ENCODE peak calls at places on chromosomes 7 and 10, in seven cellular contexts. C is prostate gland, T is transverse colon, B is spleen, Q is HCT116, U is stomach, V is sigmoid colon. W is an unnamed sample.

GRCh38 chr7:28685660-28686417 is 272.3 kb downstream of the TRIL start:
- DNase-seq in B (peak), U (peak), C (peak), V (peak), Q (peak), T (peak), W (peak)

GRCh38 chr7:42869131-42870020 is 42.5 kb downstream of the C7orf25 start:
- DNase-seq in C (peak), V (no peak), U (no peak), T (no peak), Q (peak), B (no peak), W (no peak)

GRCh38 chr7:115340828-115341227 is 418.9 kb downstream of the MDFIC start:
- DNase-seq in V (no peak), C (no peak), T (no peak), Q (peak), U (no peak), B (no peak), W (no peak)

GRCh38 chr7:82375713-82376112 is 67.9 kb downstream of the CACNA2D1 start:
- DNase-seq in B (no peak), T (no peak), C (no peak), Q (no peak), U (no peak), V (no peak), W (no peak)

GRCh38 chr7:142800103-142800502 is 29.3 kb downstream of the PRSS2 start:
- DNase-seq in T (no peak), B (no peak), V (no peak), U (no peak), C (no peak), Q (no peak), W (no peak)

GRCh38 chr7:150800576-150801241 is at the start of gene TMEM176A:
- DNase-seq in U (no peak), Q (no peak), T (peak), V (no peak), B (no peak), C (no peak), W (no peak)

GRCh38 chr7:138244606-138245005 is 168.3 kb downstream of the AKR1D1 start:
- DNase-seq in V (no peak), B (no peak), T (no peak), Q (no peak), C (no peak), U (no peak), W (no peak)

GRCh38 chr7:3107228-3107763 is 63.6 kb upstream of the CARD11 start:
- DNase-seq in T (no peak), B (no peak), U (no peak), V (no peak), Q (no peak), C (no peak), W (peak)

GRCh38 chr7:10799475-10799874 is 174.2 kb upstream of the PHF14 start:
- DNase-seq in Q (no peak), V (no peak), B (no peak), U (no peak), T (no peak), C (no peak), W (no peak)

GRCh38 chr7:68511281-68511680 is 1087.0 kb upstream of the AUTS2 start:
- DNase-seq in T (no peak), U (no peak), C (no peak), V (no peak), Q (no peak), B (no peak), W (no peak)

GRCh38 chr10:113381906-113382562 is 170.8 kb upstream of the HABP2 start:
- DNase-seq in V (no peak), T (no peak), U (no peak), C (no peak), B (no peak), Q (no peak), W (no peak)

GRCh38 chr7:112080974-112081373 is 125.2 kb downstream of the DOCK4 start:
- DNase-seq in Q (no peak), V (no peak), B (no peak), C (no peak), U (no peak), T (no peak), W (no peak)

GRCh38 chr7:88095-88926 is 104.1 kb upstream of the FAM20C start:
- DNase-seq in U (no peak), B (no peak), C (no peak), V (peak), Q (no peak), T (no peak), W (no peak)

DNA sequence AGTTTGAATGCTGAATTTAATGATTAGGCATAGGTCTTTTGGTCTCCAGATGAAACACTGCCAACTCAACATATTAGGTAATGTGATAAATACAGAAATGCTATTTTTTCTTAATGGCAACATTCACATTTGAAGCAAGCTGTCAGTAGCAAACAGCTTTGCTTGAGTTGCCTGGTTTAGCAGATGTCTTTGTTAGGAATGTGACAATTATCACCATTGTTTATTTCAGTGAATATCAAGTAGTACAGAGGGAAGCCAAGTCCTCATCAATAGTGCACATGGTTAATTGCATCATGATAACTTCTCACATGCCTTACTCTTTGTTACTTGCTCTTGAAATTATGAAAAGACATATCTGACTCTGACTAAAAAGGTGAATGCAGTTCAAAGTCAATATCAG is 23.7 kb upstream of the SEPTIN7 start:
- DNase-seq in Q (no peak), B (no peak), C (no peak), T (no peak), U (no peak), V (no peak), W (no peak)
- TF ChIP-seq POLR2AphosphoS5 in Q (no peak), B (no peak), C (no peak), T (no peak), U (no peak), V (no peak), W (no peak)

DNA sequence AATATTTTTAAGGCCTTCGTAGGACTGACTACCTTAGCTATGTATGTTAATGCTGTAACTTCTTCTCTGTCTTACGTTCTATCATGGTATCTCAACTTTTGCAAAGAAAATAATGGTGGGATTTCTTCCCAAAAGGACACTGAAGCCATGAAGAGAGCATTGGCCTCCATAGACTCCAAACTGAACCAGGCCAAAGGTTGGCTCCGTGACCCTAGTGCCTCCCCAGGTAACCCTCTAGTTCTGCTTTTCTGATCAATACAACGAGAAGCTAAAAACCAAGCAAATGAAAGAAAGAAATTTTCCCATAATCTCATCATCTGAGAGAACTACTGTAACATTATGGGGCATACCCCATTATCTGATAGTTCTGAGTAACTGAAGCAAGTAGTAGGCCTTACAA is 68.3 kb downstream of the AP3M1 start:
- DNase-seq in B (no peak), V (no peak), Q (no peak), C (no peak), U (no peak), T (no peak), W (no peak)
- TF ChIP-seq POLR2A in B (no peak), V (no peak), Q (no peak), C (no peak), U (no peak), T (no peak), W (no peak)

GRCh38 chr10:127736222-127736914 is 617 bp upstream of the FOXI2 start:
- DNase-seq in Q (no peak), C (no peak), B (no peak), T (no peak), U (no peak), V (no peak), W (no peak)
- TF ChIP-seq POLR2AphosphoS5 in Q (no peak), C (no peak), B (no peak), T (no peak), U (no peak), V (no peak), W (no peak)

DNA sequence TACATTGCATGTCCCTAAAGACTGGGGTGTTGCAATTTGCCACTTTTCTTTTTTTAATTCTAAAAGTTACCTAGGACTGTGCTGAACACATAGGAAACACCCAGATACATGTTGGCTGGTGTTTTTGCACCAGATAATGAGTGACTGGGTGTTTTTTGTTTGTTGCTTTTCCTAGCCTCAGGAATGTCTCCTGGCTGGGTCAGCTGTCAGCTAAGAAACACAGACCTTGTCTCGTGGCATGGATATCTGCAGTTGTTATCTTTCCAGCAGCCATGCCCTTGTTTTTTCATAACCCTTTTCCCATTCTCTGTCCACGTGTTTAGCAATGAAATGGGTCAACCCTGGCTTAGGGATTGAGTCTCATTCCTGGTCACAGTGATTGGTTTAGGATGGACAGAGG is 433.9 kb upstream of the ZMIZ1 start:
- DNase-seq in C (no peak), V (no peak), Q (no peak), U (no peak), T (no peak), B (no peak), W (no peak)
- TF ChIP-seq POLR2A in C (no peak), V (no peak), Q (no peak), U (no peak), T (no peak), B (no peak), W (no peak)

GRCh38 chr7:4204530-4205165 is 477.4 kb upstream of the FOXK1 start:
- DNase-seq in V (no peak), B (peak), Q (no peak), C (no peak), T (no peak), U (no peak), W (no peak)
- TF ChIP-seq POLR2AphosphoS5 in V (no peak), B (no peak), Q (no peak), C (no peak), T (no peak), U (no peak), W (no peak)

DNA sequence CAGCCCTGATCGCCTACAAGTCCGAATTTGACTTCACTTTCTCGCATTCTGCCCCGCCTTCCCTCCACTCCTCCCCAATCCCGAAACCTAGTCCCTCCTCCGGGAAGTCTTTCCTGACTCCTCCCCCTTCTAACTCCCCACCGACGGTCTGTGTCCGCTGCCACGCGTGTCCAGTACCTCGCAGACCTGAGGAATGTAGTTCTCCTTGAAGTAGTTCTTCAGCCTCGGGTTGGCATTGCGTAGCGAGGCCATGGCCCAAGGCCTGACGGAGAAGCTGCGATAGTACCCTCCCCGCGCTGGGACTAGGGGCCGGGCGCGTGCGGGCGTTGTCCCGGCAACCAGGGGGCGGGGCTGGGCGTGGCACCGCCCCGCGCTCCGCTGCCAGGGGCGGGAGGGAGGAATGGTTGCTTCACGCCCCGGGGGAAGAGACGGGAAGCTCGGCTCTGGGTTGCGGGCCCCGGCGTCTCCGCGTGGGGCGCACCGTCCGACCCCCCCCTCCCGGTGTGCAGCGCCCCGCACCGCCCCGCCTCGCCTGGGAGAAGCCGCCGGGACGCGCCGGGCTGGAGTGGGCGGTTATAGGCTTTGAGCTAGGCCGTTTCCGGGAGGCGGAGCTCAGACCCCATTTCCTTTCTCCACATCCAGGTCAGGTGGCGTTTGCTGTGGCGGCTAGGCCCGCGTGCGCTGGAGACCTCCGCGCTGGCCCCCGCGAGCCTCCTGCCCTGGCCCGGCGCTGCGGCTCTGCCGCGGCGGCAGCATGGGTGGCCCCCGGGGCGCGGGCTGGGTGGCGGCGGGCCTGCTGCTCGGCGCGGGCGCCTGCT is at the start of the genes ARMC10 and FBXL13:
- DNase-seq in V (peak), C (peak), T (peak), U (peak), B (peak), Q (peak), W (peak)
- TF ChIP-seq POLR2A in V (no peak), C (peak), T (peak), U (no peak), B (no peak), Q (peak), W (no peak)

GRCh38 chr10:11243425-11244222 is 226.0 kb downstream of the CELF2 start:
- DNase-seq in V (no peak), Q (no peak), U (no peak), C (no peak), T (no peak), B (no peak), W (no peak)
- TF ChIP-seq POLR2AphosphoS5 in V (no peak), Q (no peak), U (no peak), C (no peak), T (no peak), B (peak), W (no peak)